ENCODE peak calls at places on chromosomes 1 and 21, in eight cellular contexts. U is AG09319, A is T-helper 17 cell, N is AG09309, G is fibroblast of the aortic adventitia, T is GM12892, H is pancreas, R is lower leg skin. J is an unnamed sample.

GRCh38 chr1:227125929-227126545 is 185.9 kb downstream of the COQ8A start:
- DNase-seq in U (no peak), A (no peak), G (no peak), T (no peak), N (no peak), H (no peak), R (no peak), J (no peak)

GRCh38 chr21:24375201-24375600 is 1232.1 kb downstream of the MRPL39 start:
- DNase-seq in H (no peak), R (no peak), T (no peak), G (no peak), A (no peak), N (no peak), U (no peak), J (no peak)

GRCh38 chr1:116879478-116880133 is 30.1 kb upstream of the PTGFRN start:
- DNase-seq in N (no peak), R (no peak), G (no peak), A (no peak), H (peak), T (no peak), U (no peak), J (no peak)

GRCh38 chr1:156291226-156292061 is 4.0 kb downstream of the GLMP start:
- DNase-seq in G (peak), N (no peak), T (peak), A (no peak), U (peak), R (peak), H (peak), J (no peak)

GRCh38 chr1:110872745-110873435 is at the start of gene CD53:
- DNase-seq in N (no peak), G (no peak), A (peak), H (no peak), T (no peak), U (no peak), R (peak), J (no peak)

GRCh38 chr1:5525597-5526384 is 466.4 kb downstream of the NPHP4 start:
- DNase-seq in R (no peak), T (no peak), U (no peak), H (no peak), N (no peak), A (no peak), G (no peak), J (no peak)

GRCh38 chr1:109299087-109299983 is 7.5 kb downstream of the MYBPHL start:
- DNase-seq in R (no peak), H (no peak), G (peak), N (peak), T (no peak), U (peak), A (no peak), J (no peak)

GRCh38 chr1:109770331-109771095 is 6.8 kb upstream of the EPS8L3 start:
- DNase-seq in R (no peak), U (no peak), T (no peak), G (no peak), H (no peak), N (no peak), A (no peak), J (no peak)

GRCh38 chr1:220487297-220487820 is 40.6 kb upstream of the MARK1 start:
- DNase-seq in A (no peak), T (no peak), G (peak), N (no peak), R (no peak), H (no peak), U (no peak), J (peak)

GRCh38 chr1:25922064-25922632 is 15.9 kb upstream of the STMN1 start:
- DNase-seq in A (no peak), R (no peak), G (no peak), N (no peak), H (no peak), T (no peak), U (no peak), J (no peak)

GRCh38 chr21:44438531-44439210 is 16.6 kb upstream of the LRRC3 start:
- DNase-seq in G (no peak), R (no peak), N (no peak), H (peak), U (no peak), A (no peak), T (no peak), J (no peak)

GRCh38 chr1:66274634-66275033 is 259.3 kb upstream of the SGIP1 start:
- DNase-seq in A (no peak), N (no peak), T (no peak), G (peak), U (no peak), H (no peak), R (no peak), J (no peak)

GRCh38 chr1:224433671-224434446 is 738 bp downstream of the WDR26 start:
- DNase-seq in N (no peak), H (peak), R (peak), T (no peak), G (no peak), A (peak), U (no peak), J (no peak)

GRCh38 chr1:176111835-176112234 is 95.3 kb downstream of the COP1 start:
- DNase-seq in N (no peak), R (no peak), G (no peak), A (no peak), T (no peak), U (no peak), H (no peak), J (no peak)

GRCh38 chr1:203045821-203046594 is 19.7 kb downstream of the PPFIA4 start:
- DNase-seq in U (no peak), H (no peak), R (no peak), T (no peak), N (no peak), A (no peak), G (no peak), J (no peak)

GRCh38 chr1:156052862-156053769 is 482 bp downstream of the UBQLN4 start:
- DNase-seq in H (peak), R (no peak), T (peak), N (no peak), U (no peak), G (peak), A (peak), J (peak)

GRCh38 chr1:67682659-67683197 is 2.3 kb upstream of the GADD45A start:
- DNase-seq in T (no peak), G (peak), N (peak), U (peak), R (no peak), H (no peak), A (no peak), J (no peak)

GRCh38 chr1:1776672-1777393 is 1.4 kb downstream of the NADK start:
- DNase-seq in G (no peak), T (no peak), R (no peak), A (no peak), H (no peak), U (no peak), N (no peak), J (no peak)

GRCh38 chr1:85576642-85577420 is 3.7 kb upstream of the CCN1 start:
- DNase-seq in N (no peak), T (peak), H (peak), G (peak), A (no peak), R (peak), U (peak), J (peak)

GRCh38 chr1:179984101-179984500 is 29.5 kb downstream of the CEP350 start:
- DNase-seq in T (no peak), R (no peak), G (no peak), A (no peak), U (no peak), H (no peak), N (no peak), J (no peak)

GRCh38 chr21:45228171-45228641 is 59.5 kb downstream of the POFUT2 start:
- DNase-seq in R (peak), G (peak), N (peak), A (peak), H (no peak), T (no peak), U (peak), J (peak)

J was measured in HCT116.